ENCODE peak calls at places on chromosomes 5 and 9, in six cellular contexts. F is AG09319, Q is amniotic stem cell, L is PC-3, W is HCT116, N is right cardiac atrium. E is an unnamed sample.

GRCh38 chr5:171906703-171907590 is 99.5 kb downstream of the FBXW11 start:
- DNase-seq in N (no peak), L (no peak), F (no peak), W (no peak), Q (no peak), E (no peak)

GRCh38 chr5:73783823-73784222 is 157.8 kb downstream of the ARHGEF28 start:
- DNase-seq in Q (no peak), W (no peak), N (no peak), L (peak), F (no peak), E (no peak)

GRCh38 chr5:128092144-128092543 is 8.6 kb downstream of the SLC12A2 start:
- DNase-seq in L (no peak), F (no peak), Q (no peak), W (no peak), N (no peak), E (no peak)

GRCh38 chr5:9888517-9888916 is 258.4 kb upstream of the TAS2R1 start:
- DNase-seq in N (no peak), Q (peak), W (no peak), F (peak), L (peak), E (no peak)

GRCh38 chr9:11402621-11403020 is 789.8 kb upstream of the PTPRD start:
- DNase-seq in L (no peak), Q (no peak), W (no peak), N (no peak), F (no peak), E (no peak)

GRCh38 chr9:121598167-121599000 is 53.0 kb upstream of the DAB2IP start:
- DNase-seq in N (peak), F (peak), W (peak), Q (peak), L (peak), E (no peak)

GRCh38 chr5:98104454-98105188 is 668.8 kb upstream of the RGMB start:
- DNase-seq in N (no peak), L (no peak), W (no peak), Q (no peak), F (no peak), E (no peak)

GRCh38 chr9:137126786-137127185 is 12.2 kb upstream of the GRIN1 start:
- DNase-seq in L (no peak), N (peak), F (no peak), W (no peak), Q (no peak), E (no peak)

GRCh38 chr9:28805197-28805596 is 1231.9 kb upstream of the C9orf72 start:
- DNase-seq in W (no peak), F (no peak), N (no peak), Q (no peak), L (no peak), E (no peak)

GRCh38 chr5:37846786-37847310 is 7.0 kb upstream of the GDNF start:
- DNase-seq in Q (no peak), N (no peak), F (no peak), L (no peak), W (no peak), E (no peak)

GRCh38 chr9:100322954-100323536 is 29.7 kb downstream of the TEX10 start:
- DNase-seq in N (no peak), W (peak), F (peak), L (peak), Q (peak), E (no peak)

GRCh38 chr5:176647870-176648466 is 684 bp downstream of the TSPAN17 start:
- DNase-seq in W (no peak), L (peak), F (no peak), N (peak), Q (no peak), E (no peak)

GRCh38 chr9:20356392-20357206 is 265.7 kb downstream of the MLLT3 start:
- DNase-seq in N (peak), W (peak), Q (peak), L (peak), F (peak), E (peak)

GRCh38 chr5:75611324-75612210 is at the start of gene ANKDD1B:
- DNase-seq in N (peak), Q (no peak), W (no peak), L (peak), F (no peak), E (no peak)

GRCh38 chr9:21974542-21975409 is 19.4 kb downstream of the CDKN2A start:
- DNase-seq in W (peak), L (no peak), Q (peak), N (peak), F (no peak), E (no peak)

GRCh38 chr5:35183243-35183955 is 46.9 kb downstream of the PRLR start:
- DNase-seq in N (peak), W (peak), L (peak), Q (no peak), F (peak), E (no peak)

GRCh38 chr5:149265559-149265958 is 6.1 kb upstream of the AFAP1L1 start:
- DNase-seq in Q (peak), N (peak), F (peak), W (no peak), L (peak), E (no peak)

GRCh38 chr9:136939431-136939995 is 5.0 kb downstream of the FBXW5 start:
- DNase-seq in F (no peak), W (no peak), N (peak), Q (no peak), L (no peak), E (no peak)

GRCh38 chr5:38905516-38905915 is 59.7 kb downstream of the OSMR start:
- DNase-seq in Q (no peak), L (peak), N (no peak), W (no peak), F (no peak), E (no peak)

GRCh38 chr5:164860896-164861295 is 1355.5 kb downstream of the MAT2B start:
- DNase-seq in W (no peak), Q (no peak), F (no peak), L (no peak), N (no peak), E (no peak)

GRCh38 chr5:87151547-87151946 is 116.1 kb upstream of the RASA1 start:
- DNase-seq in F (peak), N (no peak), L (peak), W (no peak), Q (peak), E (no peak)

GRCh38 chr9:109771084-109771483 is 8.9 kb upstream of the PALM2AKAP2 start:
- DNase-seq in F (peak), Q (no peak), L (peak), N (no peak), W (no peak), E (no peak)

GRCh38 chr9:24434183-24434582 is 111.5 kb downstream of the IZUMO3 start:
- DNase-seq in Q (no peak), L (no peak), W (no peak), F (no peak), N (no peak), E (no peak)

GRCh38 chr9:93652604-93653592 is 76.5 kb downstream of the PHF2 start:
- DNase-seq in Q (no peak), F (no peak), L (no peak), N (peak), W (no peak), E (no peak)

GRCh38 chr5:33240552-33240951 is 200.2 kb upstream of the TARS1 start:
- DNase-seq in N (no peak), Q (no peak), L (no peak), F (no peak), W (no peak), E (no peak)

GRCh38 chr5:96687812-96688453 is 25.8 kb downstream of the CAST start:
- DNase-seq in W (peak), Q (peak), F (no peak), N (no peak), L (peak), E (no peak)

GRCh38 chr5:172985596-172985995 is 2.0 kb downstream of the ATP6V0E1 start:
- DNase-seq in W (no peak), N (no peak), L (peak), F (no peak), Q (no peak), E (no peak)

GRCh38 chr9:117868594-117868993 is 164.4 kb downstream of the TLR4 start:
- DNase-seq in W (no peak), Q (no peak), N (no peak), F (no peak), L (no peak), E (no peak)

GRCh38 chr5:131289738-131290137 is 25.9 kb downstream of the CDC42SE2 start:
- DNase-seq in Q (no peak), N (no peak), W (no peak), F (no peak), L (no peak), E (no peak)

GRCh38 chr5:1727571-1727970 is 72.1 kb downstream of the MRPL36 start:
- DNase-seq in Q (no peak), N (no peak), W (no peak), L (no peak), F (no peak), E (no peak)

GRCh38 chr9:77912895-77913693 is 118.5 kb downstream of the GNAQ start:
- DNase-seq in Q (no peak), F (no peak), N (no peak), W (no peak), L (peak), E (no peak)